ENCODE peak calls at places on chromosomes 5 and 9, in six cellular contexts. P is IMR-90, C is H9, Y is H1, G is neuronal stem cell, F is trophoblast cell. Z is an unnamed sample.

GRCh38 chr5:150322202-150322601 is 19.5 kb upstream of the ARSI start:
- DNase-seq in P (peak), C (no peak), Y (no peak), G (no peak), F (peak), Z (peak)

GRCh38 chr9:136542246-136543041 is 3.4 kb downstream of the NOTCH1 start:
- DNase-seq in P (no peak), C (no peak), Y (no peak), G (peak), F (no peak), Z (no peak)

GRCh38 chr5:108686676-108687075 is 61.0 kb upstream of the FER start:
- DNase-seq in P (no peak), C (no peak), Y (no peak), G (no peak), F (no peak), Z (no peak)

GRCh38 chr5:176901260-176902101 is 2.3 kb upstream of the HK3 start:
- DNase-seq in P (peak), C (no peak), Y (no peak), G (no peak), F (peak), Z (no peak)

GRCh38 chr5:116492776-116493175 is 81.8 kb downstream of the SEMA6A start:
- DNase-seq in P (no peak), C (no peak), Y (no peak), G (no peak), F (no peak), Z (peak)

GRCh38 chr9:87850405-87850804 is 32.3 kb upstream of the SPATA31E1 start:
- DNase-seq in P (peak), C (no peak), Y (no peak), G (no peak), F (peak), Z (peak)

GRCh38 chr9:127458921-127459320 is 7.6 kb downstream of the LRSAM1 start:
- DNase-seq in P (no peak), C (no peak), Y (no peak), G (no peak), F (no peak), Z (no peak)

GRCh38 chr5:40277161-40277906 is 402.4 kb upstream of the PTGER4 start:
- DNase-seq in P (no peak), C (no peak), Y (no peak), G (no peak), F (no peak), Z (no peak)

GRCh38 chr5:109529520-109529919 is 119.7 kb upstream of the PJA2 start:
- DNase-seq in P (peak), C (no peak), Y (no peak), G (no peak), F (no peak), Z (no peak)

GRCh38 chr5:160539431-160539830 is 117.8 kb downstream of the PTTG1 start:
- DNase-seq in P (no peak), C (no peak), Y (no peak), G (no peak), F (no peak), Z (no peak)

GRCh38 chr9:37801287-37801850 is 772 bp downstream of the DCAF10 start:
- DNase-seq in P (peak), C (peak), Y (no peak), G (no peak), F (peak), Z (peak)

GRCh38 chr9:69392826-69393225 is 67.8 kb downstream of the ENTREP1 start:
- DNase-seq in P (no peak), C (no peak), Y (no peak), G (no peak), F (no peak), Z (no peak)

GRCh38 chr5:56115589-56115988 is 117.5 kb downstream of the ANKRD55 start:
- DNase-seq in P (no peak), C (no peak), Y (no peak), G (no peak), F (no peak), Z (no peak)

GRCh38 chr5:98827161-98827560 is 53.7 kb downstream of the RGMB start:
- DNase-seq in P (peak), C (no peak), Y (no peak), G (peak), F (peak), Z (peak)

GRCh38 chr5:65010841-65011240 is 242.1 kb downstream of the CWC27 start:
- DNase-seq in P (no peak), C (no peak), Y (no peak), G (no peak), F (no peak), Z (no peak)

GRCh38 chr9:80878556-80878955 is 810.8 kb downstream of the TLE1 start:
- DNase-seq in P (peak), C (no peak), Y (no peak), G (no peak), F (no peak), Z (peak)

GRCh38 chr9:80884180-80884579 is 805.2 kb downstream of the TLE1 start:
- DNase-seq in P (no peak), C (no peak), Y (no peak), G (no peak), F (no peak), Z (no peak)

GRCh38 chr9:80885894-80886293 is 803.5 kb downstream of the TLE1 start:
- DNase-seq in P (no peak), C (peak), Y (peak), G (no peak), F (no peak), Z (no peak)

GRCh38 chr9:80881946-80882345 is 807.4 kb downstream of the TLE1 start:
- DNase-seq in P (no peak), C (peak), Y (peak), G (no peak), F (no peak), Z (no peak)

GRCh38 chr9:80881350-80881749 is 808.0 kb downstream of the TLE1 start:
- DNase-seq in P (no peak), C (no peak), Y (no peak), G (no peak), F (no peak), Z (no peak)
- H2BK120ac ChIP-seq in P (no peak), C (no peak), Y (no peak), G (no peak), F (no peak), Z (no peak)

DNA sequence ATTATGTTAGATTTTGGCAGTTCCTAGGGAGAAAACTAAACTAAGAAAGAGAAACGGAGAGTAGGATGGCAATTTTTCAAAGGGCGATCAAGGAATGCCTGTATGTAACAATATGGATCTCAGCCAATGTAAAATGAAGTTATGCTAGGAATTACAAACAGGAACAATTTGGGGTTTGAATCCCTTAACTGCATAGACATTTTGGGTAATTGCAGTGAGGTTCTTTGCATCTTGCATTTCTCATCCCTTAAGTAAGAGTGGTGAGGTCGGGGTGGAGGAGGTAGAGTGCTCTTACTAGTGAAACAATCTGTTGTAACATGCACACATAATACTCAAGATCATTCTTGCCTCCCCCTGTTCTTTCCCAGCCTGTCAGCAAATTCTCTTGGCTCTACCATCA is 137.6 kb downstream of the NPR3 start:
- DNase-seq in P (peak), C (no peak), Y (no peak), G (no peak), F (no peak), Z (no peak)
- H2BK120ac ChIP-seq in P (peak), C (no peak), Y (no peak), G (no peak), F (no peak), Z (no peak)

GRCh38 chr9:78295731-78296130 is 1.2 kb upstream of the PSAT1 start:
- DNase-seq in P (no peak), C (no peak), Y (no peak), G (no peak), F (no peak), Z (no peak)
- H2BK120ac ChIP-seq in P (peak), C (no peak), Y (peak), G (no peak), F (no peak), Z (no peak)

GRCh38 chr5:44740655-44741054 is 68.1 kb upstream of the MRPS30 start:
- DNase-seq in P (no peak), C (no peak), Y (no peak), G (no peak), F (no peak), Z (no peak)
- H2BK120ac ChIP-seq in P (no peak), C (no peak), Y (no peak), G (no peak), F (no peak), Z (no peak)

DNA sequence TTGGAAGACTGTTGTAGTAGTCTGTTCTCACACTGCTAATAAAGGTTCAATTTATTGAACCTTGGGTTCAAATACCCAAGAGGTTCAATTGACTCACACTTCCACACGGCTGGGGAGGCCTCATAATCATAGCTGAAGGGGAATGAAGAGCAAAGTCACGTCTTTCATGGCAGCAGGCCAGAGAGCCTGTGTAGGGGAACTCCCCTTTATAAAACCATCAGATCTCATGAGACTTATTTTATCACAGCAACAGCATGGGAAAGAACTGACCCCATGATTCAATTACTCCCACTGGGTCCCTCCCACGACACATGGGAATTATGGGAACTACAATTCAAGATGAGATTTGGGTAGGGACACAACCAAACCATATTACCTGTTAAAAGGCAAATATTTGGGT is 268.2 kb downstream of the TMEM167A start:
- DNase-seq in P (no peak), C (no peak), Y (no peak), G (no peak), F (no peak), Z (no peak)
- H2BK120ac ChIP-seq in P (no peak), C (no peak), Y (no peak), G (no peak), F (no peak), Z (no peak)

DNA sequence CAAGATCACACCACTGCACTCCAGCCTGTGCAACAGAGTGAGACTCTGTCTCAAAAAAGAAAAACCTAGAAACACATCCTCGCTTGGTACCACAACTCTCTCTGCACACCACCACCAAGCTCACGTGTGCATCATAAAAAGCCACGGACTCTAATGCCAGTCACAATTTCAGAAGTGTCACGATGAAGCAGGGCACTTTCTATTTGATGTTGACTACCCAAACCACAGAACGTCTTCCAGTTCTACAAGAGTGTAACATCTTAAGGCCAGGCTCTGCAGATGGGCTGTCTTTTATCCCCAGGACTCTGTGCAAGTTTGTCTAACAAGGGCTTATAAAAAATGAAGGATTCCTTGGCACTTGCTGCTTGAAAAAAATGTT is 22.9 kb downstream of the GFPT2 start:
- DNase-seq in P (no peak), C (no peak), Y (no peak), G (no peak), F (no peak), Z (no peak)
- H2BK120ac ChIP-seq in P (peak), C (no peak), Y (no peak), G (no peak), F (no peak), Z (no peak)

DNA sequence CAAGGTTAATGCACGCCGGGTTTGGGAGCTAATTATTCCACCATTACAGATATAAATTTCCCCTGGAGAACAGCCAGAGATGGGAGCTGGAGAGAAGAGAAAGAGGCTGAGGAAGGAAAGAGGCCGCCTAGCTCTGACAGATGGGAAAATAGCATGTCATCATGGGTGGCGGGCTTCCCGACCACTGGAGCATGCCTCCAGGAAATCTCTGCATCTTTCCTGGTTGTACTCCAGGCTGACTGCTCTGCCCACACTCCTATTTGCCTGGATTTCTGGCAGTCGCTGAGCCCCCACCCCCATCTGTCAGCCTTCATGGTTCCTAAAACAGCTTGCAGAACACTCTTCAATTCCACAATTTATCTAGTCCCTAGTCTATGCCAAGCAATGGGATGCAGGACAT is 14.3 kb upstream of the GABRP start:
- DNase-seq in P (no peak), C (no peak), Y (no peak), G (no peak), F (no peak), Z (no peak)
- H2BK120ac ChIP-seq in P (no peak), C (no peak), Y (peak), G (no peak), F (no peak), Z (no peak)